ENCODE peak calls at places on chromosomes 1 and 21, in seven cellular contexts. L is kidney glomerular epithelial cell; Q is GDM1; I is uterus; E is stimulated activated CD4-positive, alpha-beta T cell treated with anti-CD3 and anti-CD28 coated beads, Interleukin-4, amount 100 ng/mL, for 24 hours; U is cardiac septum; D is activated T-cell treated with anti-CD3 and anti-CD28 coated beads, Interleukin-2, amount 50 U/mL, for 4 hours. G is an unnamed sample.

GRCh38 chr1:172719694-172720138 is 60.8 kb downstream of the FASLG start:
- DNase-seq in L (peak), Q (peak), I (no peak), E (no peak), U (no peak), D (no peak), G (peak)

GRCh38 chr1:30049748-30050147 is 673.6 kb downstream of the MATN1 start:
- DNase-seq in L (no peak), Q (no peak), I (no peak), E (no peak), U (no peak), D (no peak), G (no peak)

GRCh38 chr21:18529253-18529652 is 125.7 kb upstream of the TMPRSS15 start:
- DNase-seq in L (no peak), Q (no peak), I (no peak), E (no peak), U (no peak), D (no peak), G (no peak)

GRCh38 chr1:31302749-31303441 is 6.1 kb downstream of the ZCCHC17 start:
- DNase-seq in L (no peak), Q (no peak), I (no peak), E (no peak), U (no peak), D (no peak), G (no peak)

GRCh38 chr21:36229181-36229580 is 72.6 kb downstream of the DOP1B start:
- DNase-seq in L (no peak), Q (no peak), I (no peak), E (no peak), U (no peak), D (no peak), G (no peak)

GRCh38 chr1:16209847-16210407 is 2.5 kb downstream of the ARHGEF19 start:
- DNase-seq in L (no peak), Q (no peak), I (no peak), E (no peak), U (no peak), D (no peak), G (no peak)

GRCh38 chr1:84272401-84272800 is 29.1 kb upstream of the SAMD13 start:
- DNase-seq in L (no peak), Q (no peak), I (no peak), E (no peak), U (no peak), D (no peak), G (no peak)

GRCh38 chr1:42380617-42381423 is at the start of gene RIMKLA:
- DNase-seq in L (no peak), Q (peak), I (no peak), E (peak), U (no peak), D (peak), G (no peak)

GRCh38 chr1:19643113-19643512 is 998 bp upstream of the NBL1 start:
- DNase-seq in L (peak), Q (no peak), I (no peak), E (no peak), U (peak), D (no peak), G (no peak)

GRCh38 chr1:15975358-15975804 is 520 bp downstream of the ZBTB17 start:
- DNase-seq in L (peak), Q (peak), I (no peak), E (peak), U (no peak), D (peak), G (peak)

GRCh38 chr1:84668185-84668584 is 22.1 kb downstream of the SSX2IP start:
- DNase-seq in L (no peak), Q (no peak), I (no peak), E (no peak), U (no peak), D (no peak), G (peak)

GRCh38 chr21:45471229-45472052 is 66.5 kb downstream of the COL18A1 start:
- DNase-seq in L (peak), Q (no peak), I (peak), E (no peak), U (no peak), D (no peak), G (peak)

GRCh38 chr1:181551249-181551648 is 67.9 kb downstream of the CACNA1E start:
- DNase-seq in L (no peak), Q (no peak), I (no peak), E (no peak), U (no peak), D (no peak), G (no peak)

GRCh38 chr1:7561331-7561921 is 209.7 kb upstream of the VAMP3 start:
- DNase-seq in L (no peak), Q (no peak), I (no peak), E (no peak), U (no peak), D (no peak), G (no peak)

GRCh38 chr1:111480682-111481081 is 6.9 kb downstream of the C1orf162 start:
- DNase-seq in L (no peak), Q (no peak), I (no peak), E (no peak), U (no peak), D (no peak), G (no peak)

GRCh38 chr1:69967245-69967766 is 238.1 kb downstream of the LRRC40 start:
- DNase-seq in L (no peak), Q (no peak), I (no peak), E (no peak), U (no peak), D (no peak), G (no peak)

GRCh38 chr1:31476891-31477846 is 64.2 kb downstream of the SERINC2 start:
- DNase-seq in L (no peak), Q (no peak), I (no peak), E (no peak), U (no peak), D (no peak), G (no peak)

GRCh38 chr1:6535214-6535613 is 19.1 kb downstream of the NOL9 start:
- DNase-seq in L (no peak), Q (no peak), I (no peak), E (no peak), U (no peak), D (no peak), G (no peak)

GRCh38 chr1:242140871-242141270 is 142.0 kb upstream of the MAP1LC3C start:
- DNase-seq in L (no peak), Q (no peak), I (no peak), E (no peak), U (no peak), D (no peak), G (no peak)

GRCh38 chr1:77829851-77830250 is 50.4 kb downstream of the MIGA1 start:
- DNase-seq in L (no peak), Q (no peak), I (no peak), E (no peak), U (no peak), D (no peak), G (no peak)

GRCh38 chr1:148315081-148315811 is 163.2 kb upstream of the NBPF11 start:
- DNase-seq in L (peak), Q (no peak), I (no peak), E (no peak), U (no peak), D (no peak), G (no peak)

GRCh38 chr1:178542554-178543290 is 29.8 kb downstream of the TEX35 start:
- DNase-seq in L (peak), Q (peak), I (peak), E (peak), U (peak), D (peak), G (peak)

GRCh38 chr1:16720403-16721223 is 19.7 kb upstream of the RNU1-4 start:
- DNase-seq in L (no peak), Q (no peak), I (no peak), E (no peak), U (no peak), D (no peak), G (no peak)

GRCh38 chr1:4033732-4034131 is 133.7 kb upstream of the C1orf174 start:
- DNase-seq in L (no peak), Q (no peak), I (no peak), E (no peak), U (no peak), D (no peak), G (no peak)

GRCh38 chr1:33220701-33221384 is 35.4 kb upstream of the ZNF362 start:
- DNase-seq in L (no peak), Q (no peak), I (no peak), E (no peak), U (no peak), D (no peak), G (no peak)

GRCh38 chr1:5997316-5997715 is 5.1 kb upstream of the NPHP4 start:
- DNase-seq in L (no peak), Q (no peak), I (no peak), E (no peak), U (peak), D (no peak), G (no peak)

G was measured in foreskin fibroblast.